ENCODE peak calls at places on chromosomes 4 and X, in ten cellular contexts. Y, P, B, D, R, S, T, W, Z and C are unnamed samples.

GRCh38 chr4:28916585-28916984 is 1803.6 kb upstream of the PCDH7 start:
- DNase-seq in T (no peak), R (no peak), Y (no peak), Z (no peak), P (no peak), W (no peak), D (no peak), B (no peak), S (no peak), C (no peak)

GRCh38 chrX:103309860-103310591 is 764 bp downstream of the BEX2 start:
- DNase-seq in D (no peak), T (no peak), Y (no peak), P (no peak), W (no peak), Z (no peak), B (peak), R (no peak), S (no peak), C (no peak)

GRCh38 chr4:163404570-163404969 is 60.9 kb downstream of the NPY5R start:
- DNase-seq in R (peak), P (no peak), T (no peak), B (peak), Y (no peak), S (no peak), Z (peak), D (no peak), W (no peak), C (no peak)

GRCh38 chr4:187387709-187388108 is 607.9 kb upstream of the ZFP42 start:
- DNase-seq in Z (no peak), D (no peak), R (peak), P (no peak), T (no peak), W (no peak), S (no peak), Y (no peak), B (no peak), C (no peak)

GRCh38 chr4:186936496-186937375 is 213.1 kb upstream of the FAT1 start:
- DNase-seq in T (no peak), R (peak), D (no peak), S (no peak), B (no peak), W (peak), P (no peak), Y (peak), Z (no peak), C (no peak)

GRCh38 chr4:129327637-129328036 is 231.7 kb downstream of the C4orf33 start:
- DNase-seq in Z (no peak), B (no peak), R (no peak), T (no peak), Y (no peak), S (no peak), P (no peak), D (no peak), W (no peak), C (no peak)

GRCh38 chr4:113784497-113785254 is 23.1 kb upstream of the CAMK2D start:
- DNase-seq in T (no peak), R (peak), Y (peak), D (no peak), B (no peak), Z (peak), P (no peak), W (peak), S (no peak), C (no peak)

GRCh38 chr4:1722551-1723071 is 1.3 kb downstream of the TACC3 start:
- DNase-seq in R (no peak), Y (no peak), T (no peak), W (no peak), D (no peak), S (no peak), B (no peak), Z (peak), P (peak), C (no peak)

GRCh38 chr4:2834001-2834921 is 9.4 kb upstream of the ADD1 start:
- DNase-seq in D (no peak), R (no peak), Z (no peak), Y (no peak), P (no peak), T (no peak), W (no peak), B (no peak), S (peak), C (peak)

GRCh38 chr4:10173039-10173753 is 56.6 kb upstream of the WDR1 start:
- DNase-seq in Z (peak), D (no peak), B (no peak), P (no peak), S (no peak), W (peak), Y (no peak), R (peak), T (no peak), C (peak)

GRCh38 chr4:16187455-16187854 is 38.8 kb downstream of the TAPT1 start:
- DNase-seq in B (no peak), Z (no peak), D (no peak), R (no peak), W (no peak), P (no peak), S (no peak), Y (no peak), T (no peak), C (no peak)

GRCh38 chr4:126778348-126778747 is 854.4 kb upstream of the INTU start:
- DNase-seq in T (no peak), D (no peak), Y (no peak), W (peak), S (no peak), Z (peak), B (no peak), P (no peak), R (peak), C (no peak)

GRCh38 chr4:176333076-176333475 is 13.3 kb downstream of the SPCS3 start:
- DNase-seq in Z (no peak), D (no peak), Y (no peak), B (no peak), S (no peak), T (no peak), P (no peak), W (no peak), R (no peak), C (no peak)

GRCh38 chr4:7189475-7190277 is 2.7 kb upstream of the SORCS2 start:
- DNase-seq in B (no peak), S (no peak), W (no peak), D (no peak), T (no peak), P (no peak), R (no peak), Y (no peak), Z (no peak), C (no peak)

GRCh38 chr4:149784018-149784417 is 31.6 kb downstream of the IQCM start:
- DNase-seq in B (no peak), Z (peak), W (peak), T (no peak), R (peak), P (no peak), Y (no peak), S (no peak), D (no peak), C (no peak)

GRCh38 chr4:76279462-76279861 is 27.1 kb upstream of the STBD1 start:
- DNase-seq in P (no peak), T (no peak), D (no peak), Y (no peak), B (no peak), Z (no peak), W (no peak), S (no peak), R (no peak), C (no peak)

GRCh38 chrX:71873459-71873833 is 37.2 kb upstream of the NHSL2 start:
- DNase-seq in W (no peak), P (no peak), Z (no peak), R (no peak), T (no peak), B (no peak), D (no peak), S (no peak), Y (no peak), C (no peak)

GRCh38 chr4:26361287-26361686 is 40.5 kb downstream of the RBPJ start:
- DNase-seq in P (no peak), T (no peak), S (no peak), W (no peak), B (no peak), Z (no peak), R (no peak), Y (no peak), D (no peak), C (no peak)

GRCh38 chr4:41022116-41022515 is 192.2 kb downstream of the APBB2 start:
- DNase-seq in T (no peak), Y (no peak), R (no peak), B (no peak), W (no peak), Z (no peak), D (no peak), S (no peak), P (no peak), C (no peak)

GRCh38 chr4:145069361-145069760 is 28.6 kb downstream of the ANAPC10 start:
- DNase-seq in Y (no peak), Z (peak), W (peak), D (no peak), S (no peak), P (no peak), B (no peak), R (peak), T (no peak), C (no peak)

GRCh38 chr4:144655491-144655890 is 9.5 kb downstream of the HHIP start:
- DNase-seq in W (peak), S (no peak), R (no peak), B (no peak), Y (no peak), D (no peak), P (no peak), T (no peak), Z (no peak), C (no peak)

GRCh38 chr4:77613267-77613666 is 7.6 kb downstream of the CXCL13 start:
- DNase-seq in S (no peak), Z (no peak), W (no peak), Y (no peak), P (no peak), D (no peak), T (no peak), B (no peak), R (peak), C (no peak)

GRCh38 chr4:16450031-16450430 is 223.8 kb upstream of the TAPT1 start:
- DNase-seq in T (no peak), B (no peak), S (no peak), Y (no peak), P (no peak), Z (no peak), R (no peak), W (no peak), D (no peak), C (no peak)

GRCh38 chr4:57139783-57140182 is 29.6 kb upstream of the IGFBP7 start:
- DNase-seq in Y (no peak), D (no peak), R (no peak), W (no peak), P (no peak), B (no peak), Z (no peak), S (no peak), T (no peak), C (no peak)

GRCh38 chrX:24676403-24677024 is 17.2 kb upstream of the POLA1 start:
- DNase-seq in R (peak), W (no peak), S (no peak), Z (peak), P (no peak), D (no peak), B (no peak), Y (no peak), T (no peak), C (no peak)

GRCh38 chrX:15988661-15989603 is 134.3 kb upstream of the AP1S2 start:
- DNase-seq in Z (peak), Y (peak), W (peak), P (no peak), B (no peak), S (no peak), D (no peak), T (no peak), R (peak), C (no peak)

GRCh38 chr4:185721949-185722316 is 90.1 kb downstream of the SORBS2 start:
- DNase-seq in T (no peak), W (no peak), Z (no peak), D (no peak), R (peak), Y (no peak), B (no peak), P (no peak), S (no peak), C (no peak)

GRCh38 chrX:134186362-134187121 is 50.4 kb upstream of the CCDC160 start:
- DNase-seq in D (no peak), Z (no peak), R (no peak), W (no peak), B (peak), T (no peak), S (no peak), P (peak), Y (no peak), C (no peak)

GRCh38 chr4:172344266-172344772 is 531.1 kb downstream of the GALNTL6 start:
- DNase-seq in R (no peak), W (no peak), P (no peak), T (no peak), D (no peak), Z (no peak), S (no peak), Y (no peak), B (no peak), C (no peak)

GRCh38 chr4:89863533-89863932 is 26.6 kb upstream of the SNCA start:
- DNase-seq in D (no peak), P (no peak), S (no peak), R (no peak), T (no peak), W (no peak), B (no peak), Y (no peak), Z (no peak), C (no peak)

GRCh38 chr4:72767903-72768817 is 199.1 kb upstream of the ADAMTS3 start:
- DNase-seq in D (no peak), Z (no peak), T (no peak), Y (peak), S (no peak), B (no peak), R (peak), P (no peak), W (peak), C (no peak)

GRCh38 chr4:174362340-174362739 is 78.6 kb downstream of the CEP44 start:
- DNase-seq in B (no peak), Z (no peak), Y (no peak), T (no peak), S (no peak), D (no peak), P (no peak), W (peak), R (no peak), C (peak)

GRCh38 chrX:24718771-24719170 is 25.1 kb downstream of the POLA1 start:
- DNase-seq in D (no peak), T (no peak), B (no peak), W (no peak), R (no peak), P (no peak), Z (no peak), Y (no peak), S (no peak), C (no peak)

GRCh38 chrX:18983711-18984380 is at the start of gene PHKA2:
- DNase-seq in P (no peak), S (no peak), W (no peak), Z (peak), T (no peak), Y (no peak), B (peak), R (peak), D (peak), C (peak)

GRCh38 chr4:164440196-164440595 is 313.7 kb upstream of the SMIM31 start:
- DNase-seq in S (no peak), Z (no peak), B (no peak), P (no peak), W (peak), D (no peak), Y (no peak), T (no peak), R (peak), C (no peak)

GRCh38 chrX:45748443-45748842 is 547.8 kb upstream of the DIPK2B start:
- DNase-seq in Y (no peak), T (no peak), D (no peak), P (no peak), S (no peak), B (no peak), Z (no peak), R (no peak), W (peak), C (no peak)

GRCh38 chrX:13994104-13994503 is 35.6 kb downstream of the GEMIN8 start:
- DNase-seq in W (no peak), Z (no peak), T (no peak), S (no peak), D (no peak), P (no peak), R (peak), B (no peak), Y (no peak), C (no peak)

GRCh38 chr4:81723044-81723884 is 251.6 kb upstream of the RASGEF1B start:
- DNase-seq in R (no peak), T (no peak), B (no peak), Z (no peak), S (no peak), D (no peak), W (no peak), P (no peak), Y (no peak), C (no peak)

GRCh38 chr4:15020502-15021286 is 18.4 kb downstream of the CPEB2 start:
- DNase-seq in Z (no peak), D (no peak), B (no peak), Y (no peak), P (no peak), W (no peak), T (no peak), R (no peak), S (no peak), C (no peak)